ENCODE peak calls at places on chromosomes 6 and 20, in five cellular contexts. One of them, this sample, is unnamed.

GRCh38 chr20:24692429-24693190 is 223.2 kb downstream of the SYNDIG1 start:
- DNase-seq in pancreas: no peak
- DNase-seq in AG10803: no peak
- DNase-seq in dorsolateral prefrontal cortex: no peak
- DNase-seq in IMR-90: no peak
- DNase-seq in this sample: no peak

GRCh38 chr20:22303523-22303922 is 280.8 kb downstream of the FOXA2 start:
- DNase-seq in dorsolateral prefrontal cortex: no peak
- DNase-seq in IMR-90: no peak
- DNase-seq in pancreas: no peak
- DNase-seq in AG10803: no peak
- DNase-seq in this sample: no peak

GRCh38 chr6:43921039-43921438 is 151.0 kb downstream of the VEGFA start:
- DNase-seq in AG10803: no peak
- DNase-seq in IMR-90: no peak
- DNase-seq in pancreas: no peak
- DNase-seq in dorsolateral prefrontal cortex: no peak
- DNase-seq in this sample: no peak

GRCh38 chr6:9064156-9064555 is 628.8 kb upstream of the SLC35B3 start:
- DNase-seq in pancreas: no peak
- DNase-seq in IMR-90: no peak
- DNase-seq in AG10803: no peak
- DNase-seq in dorsolateral prefrontal cortex: no peak
- DNase-seq in this sample: no peak

GRCh38 chr20:49268600-49269365 is 9.1 kb downstream of the ZNFX1 start:
- DNase-seq in AG10803: peak; percentile 75
- DNase-seq in IMR-90: peak; percentile 81
- DNase-seq in dorsolateral prefrontal cortex: no peak
- DNase-seq in pancreas: no peak
- DNase-seq in this sample: no peak

GRCh38 chr6:149065658-149066556 is 251.6 kb upstream of the TAB2 start:
- DNase-seq in dorsolateral prefrontal cortex: no peak
- DNase-seq in pancreas: no peak
- DNase-seq in AG10803: no peak
- DNase-seq in IMR-90: no peak
- DNase-seq in this sample: no peak

GRCh38 chr20:11777861-11778570 is 139.7 kb upstream of the BTBD3 start:
- DNase-seq in dorsolateral prefrontal cortex: no peak
- DNase-seq in IMR-90: peak; percentile 40
- DNase-seq in pancreas: no peak
- DNase-seq in AG10803: peak; percentile 80
- DNase-seq in this sample: no peak

GRCh38 chr6:93746892-93747291 is 327.5 kb upstream of the EPHA7 start:
- DNase-seq in IMR-90: no peak
- DNase-seq in AG10803: no peak
- DNase-seq in dorsolateral prefrontal cortex: no peak
- DNase-seq in pancreas: no peak
- DNase-seq in this sample: no peak

GRCh38 chr6:14711056-14711703 is 534.7 kb upstream of the JARID2 start:
- DNase-seq in AG10803: peak; percentile 67
- DNase-seq in dorsolateral prefrontal cortex: no peak
- DNase-seq in IMR-90: peak; percentile 98
- DNase-seq in pancreas: no peak
- DNase-seq in this sample: peak; percentile 41

GRCh38 chr6:53651764-53652401 is 13.7 kb downstream of the KLHL31 start:
- DNase-seq in IMR-90: peak; percentile 44
- DNase-seq in AG10803: peak; percentile 25
- DNase-seq in pancreas: peak; percentile 91
- DNase-seq in dorsolateral prefrontal cortex: peak; percentile 70
- DNase-seq in this sample: peak; percentile 75
- TF ChIP-seq CTCF in IMR-90: peak; percentile 20
- TF ChIP-seq CTCF in AG10803: no peak
- TF ChIP-seq CTCF in pancreas: no peak
- TF ChIP-seq CTCF in dorsolateral prefrontal cortex: peak; percentile 72
- TF ChIP-seq CTCF in this sample: no peak

GRCh38 chr6:110898111-110898510 is 23.5 kb downstream of the AMD1 start:
- DNase-seq in pancreas: no peak
- DNase-seq in IMR-90: no peak
- DNase-seq in AG10803: no peak
- DNase-seq in dorsolateral prefrontal cortex: no peak
- DNase-seq in this sample: no peak

GRCh38 chr6:110902091-110902490 is 27.5 kb downstream of the AMD1 start:
- DNase-seq in AG10803: no peak
- DNase-seq in dorsolateral prefrontal cortex: no peak
- DNase-seq in pancreas: no peak
- DNase-seq in IMR-90: no peak
- DNase-seq in this sample: no peak

GRCh38 chr6:110900028-110900598 is 25.5 kb downstream of the AMD1 start:
- DNase-seq in AG10803: no peak
- DNase-seq in dorsolateral prefrontal cortex: no peak
- DNase-seq in pancreas: no peak
- DNase-seq in IMR-90: no peak
- DNase-seq in this sample: no peak

GRCh38 chr6:110895907-110896608 is 21.5 kb downstream of the AMD1 start:
- DNase-seq in dorsolateral prefrontal cortex: no peak
- DNase-seq in AG10803: no peak
- DNase-seq in IMR-90: no peak
- DNase-seq in pancreas: no peak
- DNase-seq in this sample: no peak

DNA sequence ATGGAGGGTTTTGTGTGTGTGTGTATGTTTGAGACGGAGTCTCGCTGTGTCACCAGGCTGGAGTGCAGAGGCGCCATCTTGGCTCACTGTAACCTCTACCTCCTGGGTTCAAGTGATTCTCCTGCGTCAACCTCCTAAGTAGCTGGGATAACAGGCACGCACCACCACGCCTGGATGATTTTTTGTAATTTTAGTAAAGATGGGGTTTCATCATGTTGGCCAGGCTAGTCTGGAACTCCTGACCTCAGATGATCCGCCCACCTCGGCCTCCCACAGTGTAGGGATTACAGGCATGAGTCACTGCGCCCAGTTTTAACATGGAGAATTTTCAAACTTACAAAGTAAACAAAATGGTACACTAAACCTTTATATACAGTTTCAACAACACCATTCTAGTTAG is 22.8 kb downstream of the AMD1 start:
- DNase-seq in dorsolateral prefrontal cortex: no peak
- DNase-seq in IMR-90: peak; percentile 47
- DNase-seq in pancreas: no peak
- DNase-seq in AG10803: no peak
- DNase-seq in this sample: no peak
- TF ChIP-seq CTCF in dorsolateral prefrontal cortex: no peak
- TF ChIP-seq CTCF in IMR-90: no peak
- TF ChIP-seq CTCF in pancreas: no peak
- TF ChIP-seq CTCF in AG10803: no peak
- TF ChIP-seq CTCF in this sample: no peak

DNA sequence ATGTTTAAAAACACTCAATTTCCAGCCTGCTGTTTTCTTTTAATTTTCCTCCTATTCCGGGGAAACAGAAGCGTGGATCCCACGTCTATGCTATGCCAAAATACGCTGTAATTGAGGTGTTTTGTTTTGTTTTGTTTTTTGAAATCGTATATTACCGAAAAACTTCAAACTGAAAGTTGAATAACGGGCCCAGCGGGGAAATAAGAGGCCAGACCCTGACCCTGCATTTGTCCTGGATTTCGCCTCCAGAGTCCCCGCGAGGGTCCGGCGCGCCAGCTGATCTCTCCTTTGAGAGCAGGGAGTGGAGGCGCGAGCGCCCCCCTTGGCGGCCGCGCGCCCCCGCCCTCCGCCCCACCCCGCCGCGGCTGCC is 335 bp upstream of the BMP2 start:
- DNase-seq in AG10803: no peak
- DNase-seq in pancreas: no peak
- DNase-seq in dorsolateral prefrontal cortex: no peak
- DNase-seq in IMR-90: no peak
- DNase-seq in this sample: no peak
- TF ChIP-seq CTCF in AG10803: no peak
- TF ChIP-seq CTCF in pancreas: no peak
- TF ChIP-seq CTCF in dorsolateral prefrontal cortex: peak; percentile 23
- TF ChIP-seq CTCF in IMR-90: no peak
- TF ChIP-seq CTCF in this sample: no peak

GRCh38 chr6:13229205-13230085 is 98.9 kb downstream of the TBC1D7 start:
- DNase-seq in dorsolateral prefrontal cortex: no peak
- DNase-seq in pancreas: no peak
- DNase-seq in IMR-90: no peak
- DNase-seq in AG10803: peak; percentile 12
- DNase-seq in this sample: no peak
- TF ChIP-seq CTCF in dorsolateral prefrontal cortex: no peak
- TF ChIP-seq CTCF in pancreas: no peak
- TF ChIP-seq CTCF in IMR-90: no peak
- TF ChIP-seq CTCF in AG10803: peak; percentile 15
- TF ChIP-seq CTCF in this sample: no peak

This sample was measured in endothelial cell.